ENCODE peak calls at places on chromosomes 13 and 19, in four cellular contexts. F is NCI-H1436; L is iris pigment epithelial cell; K is effector memory CD4-positive, alpha-beta T cell. T is an unnamed sample.

GRCh38 chr19:45294291-45295029 is 28.2 kb downstream of the CKM start:
- DNase-seq in K (no peak), F (no peak), L (no peak), T (no peak)

GRCh38 chr19:2867025-2867991 is at the start of gene ZNF556:
- DNase-seq in L (no peak), F (peak), K (no peak), T (no peak)

GRCh38 chr19:7326105-7326877 is 22.4 kb upstream of the ARHGEF18 start:
- DNase-seq in L (peak), K (peak), F (no peak), T (peak)

GRCh38 chr19:30686252-30686762 is 314.1 kb downstream of the ZNF536 start:
- DNase-seq in L (peak), F (no peak), K (no peak), T (no peak)

GRCh38 chr13:98938801-98939200 is 39.1 kb downstream of the DOCK9 start:
- DNase-seq in F (peak), K (no peak), L (no peak), T (no peak)

GRCh38 chr13:89199138-89199537 is 1528.0 kb downstream of the SLITRK5 start:
- DNase-seq in L (no peak), K (no peak), F (peak), T (no peak)

GRCh38 chr19:33683881-33684549 is 62.3 kb downstream of the CHST8 start:
- DNase-seq in F (no peak), K (no peak), L (peak), T (peak)

GRCh38 chr13:33108620-33109019 is 92.4 kb downstream of the KL start:
- DNase-seq in L (peak), K (no peak), F (no peak), T (no peak)

GRCh38 chr19:19176950-19177349 is 6.9 kb upstream of the MEF2B start:
- DNase-seq in K (no peak), L (no peak), F (no peak), T (no peak)

GRCh38 chr13:39929583-39929982 is 274.1 kb downstream of the COG6 start:
- DNase-seq in F (no peak), K (no peak), L (no peak), T (no peak)

GRCh38 chr13:20186771-20187170 is 6.0 kb downstream of the GJB2 start:
- DNase-seq in K (no peak), L (no peak), F (no peak), T (no peak)

GRCh38 chr13:32302461-32302860 is 12.7 kb downstream of the ZAR1L start:
- DNase-seq in L (no peak), F (no peak), K (no peak), T (no peak)

GRCh38 chr13:103282571-103283450 is 216.6 kb upstream of the SLC10A2 start:
- DNase-seq in K (no peak), L (peak), F (no peak), T (no peak)

GRCh38 chr13:76994281-76994680 is 2.4 kb downstream of the CLN5 start:
- DNase-seq in L (no peak), F (no peak), K (no peak), T (no peak)

T was measured in dermis blood vessel endothelial cell.